ENCODE peak calls at places on chromosomes 16 and 17, in six cellular contexts. O is HCT116; X is sigmoid colon; J is stomach; L is body of pancreas; V is effector memory CD4-positive, alpha-beta T cell. P is an unnamed sample.

GRCh38 chr16:12339686-12340085 is 363.2 kb downstream of the SNX29 start:
- DNase-seq in O (no peak), X (no peak), J (no peak), L (no peak), V (no peak), P (no peak)

GRCh38 chr17:4008496-4009163 is 44.4 kb upstream of the ATP2A3 start:
- DNase-seq in O (no peak), X (peak; percentile 61), J (no peak), L (no peak), V (no peak), P (no peak)

GRCh38 chr16:11319529-11320146 is 25.6 kb upstream of the RMI2 start:
- DNase-seq in O (no peak), X (no peak), J (peak; percentile 46), L (peak; percentile 39), V (no peak), P (no peak)

GRCh38 chr17:82679586-82680465 is 18.7 kb downstream of the RAB40B start:
- DNase-seq in O (no peak), X (no peak), J (peak; percentile 66), L (no peak), V (no peak), P (peak; percentile 72)

GRCh38 chr17:81561494-81561885 is 9.3 kb upstream of the FAAP100 start:
- DNase-seq in O (no peak), X (no peak), J (no peak), L (no peak), V (no peak), P (no peak)

GRCh38 chr16:89828870-89829629 is 775 bp downstream of the SPIRE2 start:
- DNase-seq in O (no peak), X (no peak), J (no peak), L (no peak), V (no peak), P (no peak)

GRCh38 chr16:58264961-58265479 is 29.8 kb downstream of the PRSS54 start:
- DNase-seq in O (no peak), X (no peak), J (no peak), L (no peak), V (no peak), P (no peak)

GRCh38 chr16:46857261-46857962 is 26.4 kb upstream of the C16orf87 start:
- DNase-seq in O (peak; percentile 26), X (no peak), J (no peak), L (peak; percentile 51), V (no peak), P (no peak)

GRCh38 chr16:85090166-85090565 is 22.1 kb downstream of the CIBAR2 start:
- DNase-seq in O (no peak), X (no peak), J (no peak), L (no peak), V (no peak), P (no peak)

GRCh38 chr17:628507-628941 is 86.1 kb downstream of the VPS53 start:
- DNase-seq in O (no peak), X (peak; percentile 81), J (no peak), L (no peak), V (no peak), P (peak; percentile 43)

GRCh38 chr17:39631403-39631802 is 4.7 kb downstream of the PPP1R1B start:
- DNase-seq in O (no peak), X (no peak), J (no peak), L (peak; percentile 55), V (no peak), P (peak; percentile 58)

GRCh38 chr17:75605790-75606189 is 18.2 kb downstream of the MYO15B start:
- DNase-seq in O (no peak), X (no peak), J (no peak), L (no peak), V (no peak), P (no peak)

GRCh38 chr17:2125013-2125535 is 70.2 kb downstream of the HIC1 start:
- DNase-seq in O (no peak), X (no peak), J (no peak), L (no peak), V (no peak), P (no peak)

GRCh38 chr17:2123467-2124251 is 68.8 kb downstream of the HIC1 start:
- DNase-seq in O (no peak), X (no peak), J (no peak), L (no peak), V (no peak), P (no peak)

GRCh38 chr17:2128011-2128410 is 73.1 kb downstream of the HIC1 start:
- DNase-seq in O (no peak), X (no peak), J (no peak), L (no peak), V (no peak), P (no peak)

GRCh38 chr17:2122641-2123302 is 67.9 kb downstream of the HIC1 start:
- DNase-seq in O (no peak), X (peak; percentile 83), J (peak; percentile 34), L (peak; percentile 36), V (no peak), P (peak; percentile 91)

GRCh38 chr17:2124391-2124790 is 69.5 kb downstream of the HIC1 start:
- DNase-seq in O (no peak), X (no peak), J (no peak), L (no peak), V (no peak), P (no peak)
- H3K4me3 ChIP-seq in O (no peak overlapping the region), X (no peak overlapping the region), J (no peak overlapping the region), L (no peak overlapping the region), V (no peak overlapping the region), P (no peak overlapping the region)

GRCh38 chr17:77331161-77331864 is 190.5 kb downstream of the SEC14L1 start:
- DNase-seq in O (peak; percentile 58), X (peak; percentile 96), J (peak; percentile 96), L (peak; percentile 94), V (peak; percentile 90), P (peak; percentile 98)

GRCh38 chr17:77330602-77331081 is 189.9 kb downstream of the SEC14L1 start:
- DNase-seq in O (no peak), X (peak; percentile 65), J (peak; percentile 23), L (no peak), V (no peak), P (peak; percentile 32)

GRCh38 chr17:77329741-77330531 is 189.2 kb downstream of the SEC14L1 start:
- DNase-seq in O (no peak), X (peak; percentile 66), J (peak; percentile 19), L (no peak), V (no peak), P (peak; percentile 56)

GRCh38 chr17:77332981-77333685 is 192.4 kb downstream of the SEC14L1 start:
- DNase-seq in O (no peak), X (peak; percentile 35), J (peak; percentile 20), L (no peak), V (no peak), P (peak; percentile 27)

DNA sequence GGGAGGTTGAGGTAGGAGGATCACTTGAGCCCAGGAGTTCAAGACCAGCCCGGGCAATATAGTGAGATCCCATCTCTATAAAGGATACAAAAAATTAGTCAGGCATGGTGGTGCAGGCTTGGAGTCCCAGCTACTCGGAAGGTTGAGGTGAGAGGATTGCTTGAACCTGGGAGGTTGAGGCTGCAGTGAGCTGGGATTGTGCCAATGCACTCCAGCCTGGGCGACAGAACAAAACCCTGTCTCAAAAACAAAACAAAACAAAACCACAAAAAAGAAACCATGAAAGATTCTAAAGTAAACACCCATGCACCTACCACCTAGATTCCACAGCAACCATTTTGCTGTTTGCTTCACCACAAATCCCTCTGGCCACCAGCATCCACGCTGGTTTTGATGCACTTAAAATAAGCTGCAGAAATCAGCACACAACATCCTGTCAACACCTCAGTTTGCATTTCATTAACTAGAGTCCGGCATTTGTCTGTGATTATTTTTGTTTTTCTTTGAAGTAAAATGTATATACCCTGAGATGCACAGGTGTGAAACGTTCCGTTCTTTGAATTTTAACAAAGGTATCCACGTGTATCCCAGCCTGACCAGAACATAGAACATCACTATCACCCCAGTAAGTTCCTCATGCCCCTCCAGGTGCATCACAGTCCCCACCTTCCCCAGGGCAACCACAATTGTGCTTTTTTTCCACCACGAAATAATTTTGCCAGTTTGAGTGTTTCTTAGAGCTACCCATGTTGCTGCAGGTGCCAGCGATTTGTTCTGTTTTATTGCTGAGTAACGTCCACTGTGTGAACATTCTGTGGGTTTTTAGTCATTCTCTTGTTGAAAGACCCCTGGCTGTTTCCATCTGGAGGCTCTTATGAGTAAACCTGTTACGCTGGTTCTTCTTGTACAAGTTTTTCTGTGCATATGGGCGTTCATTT is 191.5 kb downstream of the SEC14L1 start:
- DNase-seq in O (no peak), X (peak; percentile 50), J (peak; percentile 32), L (no peak), V (peak; percentile 34), P (no peak)
- H3K4me3 ChIP-seq in O (no peak overlapping the region), X (no peak overlapping the region), J (no peak overlapping the region), L (no peak overlapping the region), V (peak overlapping the region; percentile 27), P (no peak overlapping the region)

GRCh38 chr16:73028263-73028662 is 19.7 kb downstream of the ZFHX3 start:
- DNase-seq in O (no peak), X (peak; percentile 56), J (no peak), L (peak; percentile 36), V (no peak), P (no peak)

GRCh38 chr16:73025506-73026131 is 22.3 kb downstream of the ZFHX3 start:
- DNase-seq in O (no peak), X (peak; percentile 70), J (no peak), L (no peak), V (no peak), P (no peak)

GRCh38 chr16:73028721-73029361 is 19.1 kb downstream of the ZFHX3 start:
- DNase-seq in O (no peak), X (peak; percentile 28), J (no peak), L (no peak), V (no peak), P (no peak)

GRCh38 chr16:73026754-73027654 is 20.9 kb downstream of the ZFHX3 start:
- DNase-seq in O (no peak), X (peak; percentile 44), J (no peak), L (peak; percentile 9), V (no peak), P (no peak)

GRCh38 chr16:73027655-73028220 is 20.2 kb downstream of the ZFHX3 start:
- DNase-seq in O (no peak), X (peak; percentile 53), J (no peak), L (peak; percentile 30), V (no peak), P (no peak)
- H3K4me3 ChIP-seq in O (no peak overlapping the region), X (no peak overlapping the region), J (no peak overlapping the region), L (no peak overlapping the region), V (no peak overlapping the region), P (no peak overlapping the region)

GRCh38 chr17:64087252-64088005 is 42.5 kb downstream of the ERN1 start:
- DNase-seq in O (no peak), X (no peak), J (no peak), L (no peak), V (no peak), P (no peak)

GRCh38 chr17:64091571-64091970 is 38.4 kb downstream of the ERN1 start:
- DNase-seq in O (no peak), X (no peak), J (no peak), L (no peak), V (no peak), P (no peak)

GRCh38 chr17:64092111-64092510 is 37.8 kb downstream of the ERN1 start:
- DNase-seq in O (no peak), X (no peak), J (no peak), L (no peak), V (no peak), P (no peak)

GRCh38 chr17:64091116-64091515 is 38.8 kb downstream of the ERN1 start:
- DNase-seq in O (no peak), X (no peak), J (no peak), L (no peak), V (no peak), P (no peak)

DNA sequence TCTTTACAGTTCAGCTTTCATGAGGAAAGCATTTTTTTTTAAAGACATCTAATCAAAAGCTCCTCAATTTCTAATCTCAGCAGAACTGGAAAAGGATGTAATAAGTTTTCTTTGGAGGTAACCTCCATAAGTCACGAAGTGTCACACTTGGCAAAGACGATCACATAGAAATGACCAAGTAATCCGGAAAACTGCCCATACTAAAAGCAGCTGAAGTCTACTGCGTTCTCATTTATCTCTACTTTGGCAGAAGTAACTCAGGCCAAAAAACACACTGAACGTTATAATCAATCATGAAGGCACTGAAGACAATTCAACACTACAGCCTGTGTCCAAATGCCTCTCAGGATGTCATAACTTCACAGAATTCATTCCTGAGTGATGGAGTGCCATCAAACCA is 39.8 kb downstream of the ERN1 start:
- DNase-seq in O (no peak), X (no peak), J (no peak), L (no peak), V (no peak), P (no peak)
- H3K4me3 ChIP-seq in O (no peak overlapping the region), X (no peak overlapping the region), J (no peak overlapping the region), L (no peak overlapping the region), V (no peak overlapping the region), P (no peak overlapping the region)